ENCODE peak calls at places on chromosomes 3 and 15, in eight cellular contexts. X is RPMI8226; Z is astrocyte of the hippocampus; Q is midbrain; T is CD4-positive, CD25-positive, alpha-beta regulatory T cell; H is HL-60; J is endothelial cell; V is fibroblast of pulmonary artery. Y is an unnamed sample.

GRCh38 chr3:65833761-65834505 is 204.8 kb downstream of the MAGI1 start:
- DNase-seq in Q (no peak), J (no peak), H (no peak), V (peak), T (no peak), Z (peak), X (no peak), Y (no peak)

GRCh38 chr15:60135961-60136360 is 131.8 kb downstream of the FOXB1 start:
- DNase-seq in T (no peak), V (no peak), H (no peak), J (no peak), X (no peak), Z (no peak), Q (peak), Y (no peak)

GRCh38 chr3:155230382-155230781 is 63.1 kb downstream of the STRIT1 start:
- DNase-seq in V (peak), X (no peak), Q (no peak), H (no peak), Z (peak), J (no peak), T (no peak), Y (no peak)

GRCh38 chr3:39474126-39474515 is 6.6 kb downstream of the MOBP start:
- DNase-seq in Q (no peak), T (no peak), H (no peak), X (no peak), J (no peak), Z (no peak), V (no peak), Y (no peak)

GRCh38 chr3:184815046-184815930 is 3.3 kb downstream of the VPS8 start:
- DNase-seq in Q (no peak), J (no peak), Z (peak), H (no peak), X (no peak), T (peak), V (peak), Y (no peak)

GRCh38 chr3:44939581-44940036 is 36.4 kb downstream of the ZDHHC3 start:
- DNase-seq in X (no peak), T (no peak), Z (no peak), J (no peak), Q (peak), H (no peak), V (peak), Y (peak)

GRCh38 chr3:150407818-150408231 is 273 bp upstream of the TSC22D2 start:
- DNase-seq in V (no peak), Z (no peak), Q (no peak), X (no peak), T (no peak), H (no peak), J (no peak), Y (no peak)

GRCh38 chr3:76024640-76025039 is 239.3 kb upstream of the ZNF717 start:
- DNase-seq in X (peak), Z (peak), J (no peak), T (no peak), V (peak), H (no peak), Q (peak), Y (no peak)

GRCh38 chr3:127170794-127171193 is 22.1 kb upstream of the PRR23E start:
- DNase-seq in Z (peak), V (peak), X (no peak), H (no peak), J (no peak), T (no peak), Q (peak), Y (no peak)

GRCh38 chr15:41503669-41504010 is 10.0 kb downstream of the ITPKA start:
- DNase-seq in V (no peak), Q (no peak), J (no peak), Z (peak), H (no peak), X (no peak), T (no peak), Y (no peak)

GRCh38 chr3:129001101-129001816 is at the start of gene EFCC1:
- DNase-seq in H (no peak), Z (peak), V (peak), J (peak), T (no peak), X (no peak), Q (no peak), Y (no peak)

GRCh38 chr15:77599899-77600298 is 32.8 kb downstream of the LINGO1 start:
- DNase-seq in J (no peak), Q (peak), X (peak), Z (peak), V (peak), H (peak), T (peak), Y (no peak)

GRCh38 chr3:177300842-177301241 is 103.6 kb upstream of the TBL1XR1 start:
- DNase-seq in V (no peak), H (no peak), Z (no peak), X (no peak), Q (no peak), J (no peak), T (no peak), Y (no peak)

GRCh38 chr15:76973362-76973743 is 21.6 kb upstream of the PSTPIP1 start:
- DNase-seq in Z (peak), Q (peak), X (peak), J (peak), V (peak), H (peak), T (peak), Y (no peak)

GRCh38 chr3:173957646-173958045 is 560.1 kb downstream of the NLGN1 start:
- DNase-seq in Q (no peak), V (no peak), J (no peak), Z (no peak), T (no peak), X (no peak), H (no peak), Y (no peak)

GRCh38 chr15:45123397-45123796 is 6.3 kb downstream of the DUOXA1 start:
- DNase-seq in V (no peak), T (no peak), X (no peak), Q (no peak), H (no peak), Z (no peak), J (no peak), Y (no peak)

GRCh38 chr3:170811515-170811914 is 58.5 kb downstream of the RPL22L1 start:
- DNase-seq in H (no peak), Z (peak), X (no peak), J (no peak), T (no peak), Q (no peak), V (peak), Y (no peak)

GRCh38 chr15:63246691-63247464 is 30.5 kb upstream of the APH1B start:
- DNase-seq in X (no peak), Z (no peak), J (no peak), T (no peak), H (peak), V (peak), Q (no peak), Y (no peak)

GRCh38 chr3:8990266-8991215 is 27.3 kb upstream of the RAD18 start:
- DNase-seq in H (no peak), V (peak), X (no peak), J (no peak), T (no peak), Z (peak), Q (no peak), Y (no peak)

GRCh38 chr3:9955067-9955502 is 2.9 kb upstream of the PRRT3 start:
- DNase-seq in Z (peak), H (no peak), T (no peak), X (no peak), V (peak), J (no peak), Q (no peak), Y (no peak)

GRCh38 chr15:38861108-38861507 is 296.5 kb upstream of the RASGRP1 start:
- DNase-seq in X (no peak), T (no peak), Z (no peak), H (no peak), V (no peak), J (no peak), Q (no peak), Y (no peak)

GRCh38 chr3:118400886-118401285 is 633.8 kb downstream of the IGSF11 start:
- DNase-seq in H (no peak), T (no peak), Q (no peak), X (no peak), Z (no peak), J (no peak), V (no peak), Y (no peak)

GRCh38 chr15:70379938-70380337 is 282.2 kb upstream of the TLE3 start:
- DNase-seq in T (no peak), H (no peak), X (no peak), Z (no peak), Q (no peak), J (no peak), V (no peak), Y (no peak)

GRCh38 chr3:49500408-49501257 is 30.6 kb downstream of the DAG1 start:
- DNase-seq in Z (peak), Q (no peak), J (no peak), H (peak), T (no peak), V (peak), X (no peak), Y (no peak)

GRCh38 chr3:160379628-160380214 is 19.3 kb downstream of the IFT80 start:
- DNase-seq in H (no peak), X (no peak), Z (no peak), T (no peak), V (no peak), J (no peak), Q (no peak), Y (no peak)

GRCh38 chr15:27250223-27250622 is 279.2 kb downstream of the GABRG3 start:
- DNase-seq in T (no peak), Q (no peak), V (no peak), X (peak), H (no peak), Z (no peak), J (no peak), Y (no peak)

GRCh38 chr15:94080416-94080815 is 150.9 kb upstream of the MCTP2 start:
- DNase-seq in V (no peak), X (no peak), T (no peak), H (no peak), Z (peak), Q (no peak), J (no peak), Y (no peak)

GRCh38 chr3:62888778-62889177 is 13.6 kb upstream of the CADPS start:
- DNase-seq in V (no peak), T (no peak), Q (no peak), Z (no peak), J (no peak), X (no peak), H (no peak), Y (no peak)

GRCh38 chr3:100254168-100254777 is 6.5 kb upstream of the TBC1D23 start:
- DNase-seq in J (peak), V (peak), T (peak), Q (peak), Z (peak), H (peak), X (peak), Y (peak)

GRCh38 chr3:195850857-195851531 is 39.3 kb upstream of the MUC4 start:
- DNase-seq in H (peak), Q (peak), J (peak), X (peak), T (peak), V (peak), Z (peak), Y (peak)

GRCh38 chr3:82643948-82644347 is 882.5 kb upstream of the GBE1 start:
- DNase-seq in V (no peak), J (peak), Q (no peak), X (peak), T (no peak), H (no peak), Z (peak), Y (no peak)

GRCh38 chr15:91101356-91101920 is 1.4 kb downstream of the SV2B start:
- DNase-seq in H (no peak), Q (no peak), J (no peak), X (peak), Z (no peak), V (no peak), T (no peak), Y (no peak)

GRCh38 chr15:41829959-41830646 is 2.2 kb downstream of the JMJD7 start:
- DNase-seq in X (no peak), J (no peak), H (no peak), T (no peak), Q (no peak), V (no peak), Z (no peak), Y (no peak)

GRCh38 chr3:28068342-28068741 is 173.1 kb upstream of the CMC1 start:
- DNase-seq in J (no peak), Q (no peak), T (no peak), X (no peak), V (no peak), Z (no peak), H (no peak), Y (no peak)

GRCh38 chr3:194215392-194215791 is 79.4 kb downstream of the HES1 start:
- DNase-seq in Q (no peak), J (no peak), Z (no peak), T (no peak), V (no peak), H (no peak), X (no peak), Y (no peak)

GRCh38 chr3:109325657-109326056 is 9.3 kb upstream of the DPPA2 start:
- DNase-seq in X (no peak), Q (no peak), Z (no peak), J (no peak), H (no peak), V (no peak), T (no peak), Y (no peak)